ENCODE peak calls at places on chromosomes 2 and 18, in eight cellular contexts. R is GM12864, S is pancreas, J is psoas muscle, V is A549, A is GM06990, U is MM.1S, Y is hepatocyte. W is an unnamed sample.
A peak's percentile ranks its signal among the peaks of the same experiment; 100 is the strongest.

GRCh38 chr2:121360566-121361300 is 75.7 kb upstream of the TFCP2L1 start:
- DNase-seq in J (peak; percentile 40), S (no peak), V (peak; percentile 21), U (no peak), R (no peak), A (no peak), Y (no peak), W (peak; percentile 30)

GRCh38 chr2:72629062-72629461 is 196.8 kb downstream of the EXOC6B start:
- DNase-seq in A (no peak), V (no peak), Y (no peak), J (no peak), U (no peak), S (no peak), R (no peak), W (no peak)

GRCh38 chr2:45892236-45892701 is 240.8 kb downstream of the PRKCE start:
- DNase-seq in S (no peak), V (no peak), J (no peak), U (no peak), R (no peak), Y (no peak), A (no peak), W (no peak)

GRCh38 chr2:190664240-190664639 is 15.4 kb downstream of the NAB1 start:
- DNase-seq in U (no peak), A (no peak), V (no peak), J (no peak), R (no peak), Y (no peak), S (no peak), W (no peak)

GRCh38 chr18:79558196-79559120 is 121.1 kb upstream of the CTDP1 start:
- DNase-seq in U (no peak), J (no peak), S (no peak), R (no peak), A (no peak), Y (no peak), V (no peak), W (no peak)

GRCh38 chr2:13334545-13334944 is 617.8 kb downstream of the TRIB2 start:
- DNase-seq in S (no peak), Y (no peak), J (no peak), V (no peak), A (no peak), R (no peak), U (no peak), W (no peak)

GRCh38 chr2:40098786-40099470 is 319.9 kb upstream of the THUMPD2 start:
- DNase-seq in A (no peak), R (no peak), Y (no peak), V (no peak), U (no peak), J (no peak), S (no peak), W (no peak)

GRCh38 chr18:49813071-49813320 is 337 bp downstream of the ACAA2 start:
- DNase-seq in V (peak; percentile 20), U (peak; percentile 60), S (peak; percentile 58), A (no peak), Y (peak; percentile 60), J (peak; percentile 37), R (no peak), W (no peak)

GRCh38 chr2:172086349-172087190 is 1.3 kb downstream of the DLX1 start:
- DNase-seq in U (no peak), Y (peak; percentile 54), A (no peak), J (no peak), S (peak; percentile 75), R (no peak), V (no peak), W (no peak)

GRCh38 chr2:75241696-75242095 is 42.4 kb upstream of the TACR1 start:
- DNase-seq in J (no peak), A (no peak), S (no peak), R (no peak), V (peak; percentile 63), U (peak; percentile 38), Y (no peak), W (no peak)

GRCh38 chr2:35538796-35539195 is 816.8 kb upstream of the CRIM1 start:
- DNase-seq in U (no peak), J (no peak), V (no peak), R (no peak), A (no peak), Y (no peak), S (no peak), W (no peak)

GRCh38 chr2:210519594-210519993 is 36.8 kb upstream of the CPS1 start:
- DNase-seq in J (no peak), Y (no peak), S (no peak), V (no peak), A (no peak), U (no peak), R (no peak), W (no peak)

GRCh38 chr18:48459016-48459415 is 49.8 kb upstream of the ZBTB7C start:
- DNase-seq in S (no peak), Y (no peak), U (no peak), J (no peak), V (no peak), A (no peak), R (no peak), W (no peak)

GRCh38 chr2:223759569-223760430 is 77.6 kb downstream of the AP1S3 start:
- DNase-seq in S (no peak), Y (peak; percentile 75), R (no peak), A (no peak), U (no peak), J (no peak), V (peak; percentile 75), W (peak; percentile 90)

GRCh38 chr2:47009368-47009767 is 93.8 kb upstream of the MCFD2 start:
- DNase-seq in V (no peak), Y (no peak), S (peak; percentile 15), J (no peak), R (no peak), U (no peak), A (no peak), W (no peak)

GRCh38 chr2:160890667-160891352 is 269.4 kb upstream of the TANK start:
- DNase-seq in V (no peak), Y (no peak), S (no peak), J (no peak), U (no peak), R (no peak), A (no peak), W (no peak)

GRCh38 chr2:54999182-54999581 is 51.1 kb downstream of the RTN4 start:
- DNase-seq in A (peak; percentile 25), Y (no peak), R (no peak), U (peak; percentile 70), V (no peak), S (no peak), J (no peak), W (no peak)

GRCh38 chr2:109351164-109351756 is 222.3 kb downstream of the SH3RF3 start:
- DNase-seq in R (no peak), V (no peak), S (peak; percentile 76), A (no peak), U (peak; percentile 87), J (peak; percentile 80), Y (no peak), W (peak; percentile 22)

GRCh38 chr2:160825433-160825832 is 331.8 kb upstream of the RBMS1 start:
- DNase-seq in J (no peak), V (no peak), U (no peak), A (no peak), R (no peak), Y (no peak), S (no peak), W (no peak)

GRCh38 chr2:8133331-8133730 is 548.5 kb upstream of the ID2 start:
- DNase-seq in V (no peak), A (no peak), S (no peak), J (no peak), R (no peak), U (no peak), Y (no peak), W (no peak)

GRCh38 chr2:45190481-45190880 is 181.2 kb upstream of the SIX2 start:
- DNase-seq in S (no peak), R (no peak), Y (no peak), U (no peak), J (no peak), V (peak; percentile 26), A (no peak), W (no peak)

GRCh38 chr2:3633982-3634630 is 23.9 kb upstream of the ALLC start:
- DNase-seq in J (no peak), U (no peak), A (no peak), V (no peak), S (no peak), Y (no peak), R (no peak), W (no peak)

GRCh38 chr2:24262571-24262970 is 87.7 kb downstream of the FAM228A start:
- DNase-seq in V (no peak), J (no peak), A (no peak), Y (no peak), R (no peak), S (no peak), U (no peak), W (no peak)

DNA sequence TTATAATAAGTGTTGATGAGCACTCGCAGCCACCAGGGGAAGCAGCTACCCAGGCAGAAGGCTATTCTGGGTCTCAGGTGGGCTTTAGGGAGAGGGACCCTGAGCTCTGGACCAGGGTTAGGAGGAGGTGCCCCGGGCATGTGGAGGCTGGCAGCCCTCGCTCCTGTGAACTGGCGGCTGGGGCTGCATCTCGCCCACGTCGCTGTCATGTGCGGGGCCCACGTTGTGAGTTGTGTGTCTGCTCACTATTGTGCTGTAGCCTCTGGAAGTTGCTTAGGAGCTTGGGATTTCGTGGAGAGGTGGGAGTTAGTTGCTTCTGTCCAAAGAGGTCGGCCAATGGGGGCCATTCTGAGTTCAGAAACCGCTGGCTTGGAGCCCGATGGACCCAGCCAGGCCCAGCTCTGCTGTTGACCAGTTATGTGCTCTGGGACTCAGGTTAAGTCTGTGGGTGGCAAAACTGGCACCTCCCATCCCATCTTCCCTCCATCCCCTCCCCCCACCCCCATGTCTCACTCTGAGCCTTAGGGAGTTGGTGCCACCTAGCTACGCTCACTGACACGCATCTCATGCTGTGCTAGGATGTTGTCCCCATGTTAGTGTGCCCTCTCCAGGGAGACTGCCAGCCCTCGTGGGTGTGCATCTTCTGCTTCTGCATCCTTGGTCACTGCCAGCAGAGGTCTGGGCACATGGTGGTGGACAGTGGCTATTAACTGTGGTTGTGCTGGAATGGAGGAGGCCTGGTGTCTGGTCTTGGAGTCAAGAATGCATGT is 18.5 kb downstream of the RRM2 start:
- DNase-seq in A (no peak), J (no peak), R (no peak), U (no peak), V (peak; percentile 50), Y (no peak), S (no peak), W (no peak)
- H3K4me3 ChIP-seq in A (no peak overlapping the region), J (no peak overlapping the region), R (no peak overlapping the region), U (no peak overlapping the region), V (no peak overlapping the region), Y (no peak overlapping the region), S (no peak overlapping the region), W (no peak overlapping the region)

GRCh38 chr2:239106314-239106908 is 258.5 kb downstream of the TWIST2 start:
- DNase-seq in A (no peak), J (no peak), V (peak; percentile 73), R (no peak), U (peak; percentile 10), Y (peak; percentile 69), S (no peak), W (no peak)
- TF ChIP-seq CTCF in A (peak; percentile 53), J (peak; percentile 35), V (peak; percentile 76), R (peak; percentile 32), U (no peak), Y (peak; percentile 54), S (no peak), W (peak; percentile 72)

GRCh38 chr2:17587469-17587868 is 47.0 kb downstream of the VSNL1 start:
- DNase-seq in A (no peak), S (no peak), V (no peak), U (no peak), Y (no peak), R (no peak), J (no peak), W (no peak)
- H3K4me3 ChIP-seq in A (no peak overlapping the region), S (no peak overlapping the region), V (no peak overlapping the region), U (no peak overlapping the region), Y (no peak overlapping the region), R (no peak overlapping the region), J (no peak overlapping the region), W (no peak overlapping the region)

GRCh38 chr2:42376758-42377157 is 15.7 kb upstream of the COX7A2L start:
- DNase-seq in U (no peak), J (no peak), R (no peak), A (no peak), Y (no peak), S (no peak), V (no peak), W (no peak)
- TF ChIP-seq CTCF in U (no peak), J (no peak), R (no peak), A (no peak), Y (no peak), S (no peak), V (no peak), W (no peak)